ENCODE peak calls at places on chromosomes 6 and 20, in six cellular contexts. O is HS-5, I is T1000, L is AG04450, N is breast epithelium, R is AG20443. Y is an unnamed sample.

GRCh38 chr6:133890941-133891813 is 2.3 kb downstream of the TCF21 start:
- DNase-seq in O (no peak), I (no peak), L (no peak), N (no peak), R (peak), Y (no peak)

GRCh38 chr6:6717953-6718352 is 129.4 kb downstream of the LY86 start:
- DNase-seq in O (no peak), I (no peak), L (no peak), N (no peak), R (no peak), Y (no peak)

GRCh38 chr6:169839898-169840631 is 88.6 kb downstream of the ERMARD start:
- DNase-seq in O (no peak), I (no peak), L (no peak), N (no peak), R (no peak), Y (no peak)

GRCh38 chr6:41332842-41333736 is 2.3 kb upstream of the NCR2 start:
- DNase-seq in O (no peak), I (no peak), L (no peak), N (no peak), R (no peak), Y (no peak)

GRCh38 chr20:24560571-24561485 is 91.4 kb downstream of the SYNDIG1 start:
- DNase-seq in O (no peak), I (no peak), L (no peak), N (no peak), R (no peak), Y (no peak)

GRCh38 chr6:163416640-163417253 is 2.2 kb downstream of the QKI start:
- DNase-seq in O (peak), I (no peak), L (peak), N (no peak), R (peak), Y (no peak)

GRCh38 chr6:13303668-13304017 is 24.7 kb downstream of the TBC1D7 start:
- DNase-seq in O (peak), I (no peak), L (peak), N (peak), R (no peak), Y (no peak)

GRCh38 chr6:46014054-46014453 is 1.6 kb downstream of the CLIC5 start:
- DNase-seq in O (no peak), I (no peak), L (no peak), N (no peak), R (no peak), Y (no peak)

GRCh38 chr6:89562114-89562815 is 76.3 kb downstream of the LYRM2 start:
- DNase-seq in O (no peak), I (no peak), L (no peak), N (no peak), R (peak), Y (no peak)

GRCh38 chr6:139590206-139590605 is 215.8 kb upstream of the CITED2 start:
- DNase-seq in O (no peak), I (no peak), L (no peak), N (no peak), R (no peak), Y (no peak)

GRCh38 chr6:47680056-47680455 is 18.3 kb upstream of the ADGRF4 start:
- DNase-seq in O (no peak), I (no peak), L (no peak), N (no peak), R (no peak), Y (no peak)

GRCh38 chr6:108115598-108116058 is 41.1 kb upstream of the OSTM1 start:
- DNase-seq in O (no peak), I (no peak), L (no peak), N (no peak), R (peak), Y (no peak)

GRCh38 chr6:43937236-43938177 is 167.5 kb downstream of the VEGFA start:
- DNase-seq in O (no peak), I (no peak), L (no peak), N (no peak), R (no peak), Y (no peak)

GRCh38 chr6:75493400-75494064 is at the start of gene FILIP1:
- DNase-seq in O (no peak), I (no peak), L (peak), N (no peak), R (peak), Y (no peak)

GRCh38 chr6:12582421-12583110 is 134.0 kb upstream of the PHACTR1 start:
- DNase-seq in O (no peak), I (no peak), L (no peak), N (no peak), R (no peak), Y (no peak)

GRCh38 chr6:114282268-114282667 is 60.6 kb downstream of the HS3ST5 start:
- DNase-seq in O (no peak), I (no peak), L (no peak), N (no peak), R (no peak), Y (no peak)

GRCh38 chr6:14661188-14661587 is 543.6 kb downstream of the CD83 start:
- DNase-seq in O (no peak), I (no peak), L (no peak), N (no peak), R (no peak), Y (peak)

GRCh38 chr6:26537160-26537845 is 863 bp upstream of the HMGN4 start:
- DNase-seq in O (peak), I (peak), L (peak), N (peak), R (peak), Y (peak)

GRCh38 chr20:25067102-25067987 is 9.4 kb upstream of the ACSS1 start:
- DNase-seq in O (no peak), I (no peak), L (no peak), N (no peak), R (no peak), Y (no peak)

GRCh38 chr20:33719277-33719988 is 677 bp downstream of the PXMP4 start:
- DNase-seq in O (no peak), I (no peak), L (no peak), N (no peak), R (no peak), Y (no peak)

GRCh38 chr20:8943638-8944037 is 125.2 kb upstream of the PLCB4 start:
- DNase-seq in O (no peak), I (no peak), L (no peak), N (no peak), R (no peak), Y (no peak)

GRCh38 chr6:156851447-156851846 is 74.3 kb downstream of the ARID1B start:
- DNase-seq in O (no peak), I (no peak), L (no peak), N (no peak), R (no peak), Y (no peak)

GRCh38 chr20:53195882-53196610 is 223.9 kb downstream of the TSHZ2 start:
- DNase-seq in O (no peak), I (no peak), L (no peak), N (no peak), R (peak), Y (no peak)

GRCh38 chr6:88008821-88009220 is 38.8 kb upstream of the SPACA1 start:
- DNase-seq in O (peak), I (no peak), L (no peak), N (no peak), R (peak), Y (no peak)

GRCh38 chr6:139330841-139331500 is 39.2 kb upstream of the TXLNB start:
- DNase-seq in O (no peak), I (no peak), L (no peak), N (no peak), R (peak), Y (no peak)

GRCh38 chr6:52834481-52834880 is 6.1 kb downstream of the GSTA5 start:
- DNase-seq in O (peak), I (peak), L (no peak), N (no peak), R (peak), Y (no peak)

GRCh38 chr20:51898788-51899187 is 96.5 kb upstream of the SALL4 start:
- DNase-seq in O (no peak), I (no peak), L (no peak), N (no peak), R (no peak), Y (no peak)

GRCh38 chr20:47315339-47315662 is 41.2 kb downstream of the ZMYND8 start:
- DNase-seq in O (peak), I (no peak), L (no peak), N (no peak), R (no peak), Y (no peak)

GRCh38 chr20:18412202-18412901 is 54.5 kb downstream of the DZANK1 start:
- DNase-seq in O (no peak), I (no peak), L (no peak), N (no peak), R (no peak), Y (no peak)

GRCh38 chr20:2631228-2631627 is 21.2 kb upstream of the NOP56 start:
- DNase-seq in O (no peak), I (no peak), L (no peak), N (no peak), R (no peak), Y (no peak)

GRCh38 chr20:18506744-18507143 is 996 bp upstream of the SEC23B start:
- DNase-seq in O (no peak), I (no peak), L (no peak), N (no peak), R (no peak), Y (peak)

GRCh38 chr20:32621071-32621913 is 36.2 kb upstream of the NOL4L start:
- DNase-seq in O (peak), I (no peak), L (no peak), N (no peak), R (peak), Y (no peak)

GRCh38 chr6:83193747-83194582 is 808 bp downstream of the RWDD2A start:
- DNase-seq in O (no peak), I (no peak), L (no peak), N (peak), R (peak), Y (no peak)

GRCh38 chr6:72784071-72784470 is 162.2 kb downstream of the KCNQ5 start:
- DNase-seq in O (peak), I (no peak), L (no peak), N (no peak), R (no peak), Y (no peak)

GRCh38 chr20:33839591-33839990 is 28.4 kb downstream of the CHMP4B start:
- DNase-seq in O (no peak), I (no peak), L (no peak), N (no peak), R (no peak), Y (no peak)

GRCh38 chr20:38125157-38126056 is 39.7 kb downstream of the TGM2 start:
- DNase-seq in O (no peak), I (no peak), L (no peak), N (no peak), R (no peak), Y (no peak)

GRCh38 chr6:163708459-163708858 is 293.9 kb downstream of the QKI start:
- DNase-seq in O (no peak), I (no peak), L (no peak), N (no peak), R (no peak), Y (no peak)

GRCh38 chr20:64161595-64162238 is 2.5 kb upstream of the MYT1 start:
- DNase-seq in O (no peak), I (no peak), L (no peak), N (no peak), R (peak), Y (no peak)

GRCh38 chr6:137641474-137642077 is 147.4 kb upstream of the OLIG3 start:
- DNase-seq in O (peak), I (no peak), L (peak), N (peak), R (peak), Y (peak)

Y was measured in CD8-positive, alpha-beta T cell.